ENCODE peak calls at places on chromosomes 16 and 17, in eight cellular contexts. N is left colon; K is activated naive CD4-positive, alpha-beta T cell; H is dorsolateral prefrontal cortex; A is NCI-H1092; D is HS-5; P is Peyer's patch; Q is skeletal muscle cell. R is an unnamed sample.

GRCh38 chr16:90008708-90009145 is 10.5 kb downstream of the DBNDD1 start:
- DNase-seq in Q (no peak), K (no peak), D (no peak), A (no peak), H (no peak), P (no peak), N (no peak), R (no peak)

GRCh38 chr17:80923211-80924110 is 68.2 kb upstream of the CHMP6 start:
- DNase-seq in D (no peak), N (peak; percentile 19), H (no peak), A (no peak), Q (no peak), K (no peak), P (peak; percentile 30), R (no peak)

GRCh38 chr17:73782641-73783381 is 138.6 kb upstream of the SDK2 start:
- DNase-seq in A (no peak), Q (no peak), K (no peak), D (no peak), H (no peak), N (no peak), P (no peak), R (no peak)

GRCh38 chr16:78421244-78421661 is 321.8 kb downstream of the WWOX start:
- DNase-seq in H (no peak), P (no peak), Q (no peak), K (no peak), A (no peak), N (no peak), D (no peak), R (no peak)

GRCh38 chr16:66266436-66267286 is 99.8 kb upstream of the CDH5 start:
- DNase-seq in H (no peak), K (no peak), Q (peak; percentile 87), P (no peak), D (peak; percentile 37), N (no peak), A (no peak), R (no peak)

GRCh38 chr16:78227855-78228254 is 128.4 kb downstream of the WWOX start:
- DNase-seq in A (peak; percentile 12), D (no peak), K (no peak), N (no peak), Q (no peak), P (no peak), H (no peak), R (no peak)

GRCh38 chr16:89599451-89599858 is 14.0 kb upstream of the DPEP1 start:
- DNase-seq in K (no peak), P (peak; percentile 91), D (no peak), Q (no peak), A (no peak), H (no peak), N (no peak), R (peak; percentile 25)

GRCh38 chr16:49405123-49405522 is 31.5 kb downstream of the C16orf78 start:
- DNase-seq in N (no peak), A (no peak), Q (no peak), H (no peak), D (no peak), K (no peak), P (no peak), R (no peak)

GRCh38 chr16:12959072-12959471 is 57.7 kb downstream of the SHISA9 start:
- DNase-seq in Q (no peak), P (no peak), H (no peak), A (no peak), D (no peak), K (no peak), N (no peak), R (no peak)

GRCh38 chr16:31108035-31108793 is at the start of gene BCKDK:
- DNase-seq in D (peak; percentile 50), N (peak; percentile 74), K (peak; percentile 36), H (peak; percentile 77), A (peak; percentile 12), P (peak; percentile 82), Q (no peak), R (no peak)

GRCh38 chr17:48014603-48015037 is 23.0 kb downstream of the COPZ2 start:
- DNase-seq in H (no peak), A (no peak), Q (no peak), K (no peak), D (no peak), N (no peak), P (no peak), R (no peak)

GRCh38 chr16:81583893-81584705 is 139.5 kb downstream of the CMIP start:
- DNase-seq in D (no peak), K (no peak), H (no peak), A (no peak), P (peak; percentile 83), N (peak; percentile 66), Q (no peak), R (peak; percentile 91)

GRCh38 chr17:43356999-43357398 is 41.8 kb upstream of the ARL4D start:
- DNase-seq in N (no peak), P (no peak), H (no peak), Q (peak; percentile 76), A (no peak), K (no peak), D (peak; percentile 86), R (peak; percentile 93)

GRCh38 chr17:71828182-71828596 is 292.6 kb upstream of the SOX9 start:
- DNase-seq in D (no peak), A (peak; percentile 81), K (no peak), N (no peak), H (peak; percentile 35), P (no peak), Q (no peak), R (no peak)

R was measured in bronchial epithelial cell.